ENCODE peak calls at places on chromosomes 3 and 15, in four cellular contexts. K is breast epithelium, O is sigmoid colon, J is spleen. N is an unnamed sample. For H3K4me1, the result is how much of the 10 kb centered on the place peaks cover.

GRCh38 chr15:26294062-26294689 is 431.0 kb upstream of the ATP10A start:
- DNase-seq in J (no peak), K (no peak), O (no peak), N (no peak)

GRCh38 chr3:58135712-58136543 is 74.8 kb downstream of the DNASE1L3 start:
- DNase-seq in O (no peak), K (no peak), J (peak), N (no peak)

GRCh38 chr3:165814380-165814779 is 22.8 kb downstream of the BCHE start:
- DNase-seq in K (no peak), J (no peak), O (no peak), N (no peak)

GRCh38 chr3:172629470-172629869 is 81.4 kb downstream of the NCEH1 start:
- DNase-seq in O (no peak), K (no peak), J (no peak), N (no peak)

GRCh38 chr15:66939451-66940023 is 125.9 kb upstream of the SMAD3 start:
- DNase-seq in O (peak), J (no peak), K (no peak), N (no peak)

GRCh38 chr3:134486577-134487041 is 752 bp downstream of the CEP63 start:
- DNase-seq in O (no peak), K (no peak), J (no peak), N (no peak)

GRCh38 chr15:97995192-97995591 is 34.7 kb downstream of the ARRDC4 start:
- DNase-seq in K (no peak), J (no peak), O (no peak), N (no peak)

GRCh38 chr15:31365655-31366127 is 39.1 kb downstream of the KLF13 start:
- DNase-seq in O (peak), J (peak), K (peak), N (peak)

GRCh38 chr3:62084558-62084957 is 288.8 kb downstream of the FEZF2 start:
- DNase-seq in O (no peak), K (no peak), J (no peak), N (no peak)

GRCh38 chr15:91849749-91850161 is 3.8 kb upstream of the SLCO3A1 start:
- DNase-seq in J (no peak), O (no peak), K (no peak), N (no peak)

GRCh38 chr3:37129871-37130270 is 44.5 kb downstream of the LRRFIP2 start:
- DNase-seq in J (no peak), K (no peak), O (no peak), N (no peak)

GRCh38 chr3:127791221-127791913 is 30.9 kb downstream of the MGLL start:
- DNase-seq in O (peak), K (no peak), J (peak), N (peak)

GRCh38 chr15:69610858-69611257 is 158.2 kb downstream of the RPLP1 start:
- DNase-seq in J (no peak), K (no peak), O (no peak), N (no peak)

GRCh38 chr3:148955544-148956346 is 35.6 kb upstream of the GYG1 start:
- DNase-seq in J (no peak), O (peak), K (no peak), N (peak)

GRCh38 chr3:128188326-128188725 is 35.0 kb downstream of the EEFSEC start:
- DNase-seq in O (no peak), J (no peak), K (no peak), N (no peak)

GRCh38 chr3:11186771-11187170 is 32.5 kb downstream of the HRH1 start:
- DNase-seq in J (no peak), O (no peak), K (no peak), N (no peak)

GRCh38 chr3:57009367-57009766 is 51.1 kb upstream of the SPATA12 start:
- DNase-seq in K (no peak), J (no peak), O (peak), N (no peak)

GRCh38 chr3:58256511-58256910 is 18.9 kb downstream of the ABHD6 start:
- DNase-seq in K (no peak), J (no peak), O (no peak), N (no peak)

GRCh38 chr3:186790261-186790981 is 7.0 kb downstream of the EIF4A2 start:
- DNase-seq in O (no peak), K (no peak), J (no peak), N (no peak)

GRCh38 chr3:47161983-47162694 is 1.8 kb downstream of the SETD2 start:
- DNase-seq in J (no peak), K (no peak), O (no peak), N (no peak)

GRCh38 chr3:174197416-174197815 is 661.7 kb upstream of the NAALADL2 start:
- DNase-seq in J (no peak), K (no peak), O (no peak), N (no peak)

GRCh38 chr3:9248232-9249191 is 934 bp downstream of the SRGAP3 start:
- DNase-seq in O (no peak), K (no peak), J (no peak), N (peak)

GRCh38 chr3:11085078-11085840 is 69.0 kb upstream of the HRH1 start:
- DNase-seq in J (no peak), O (no peak), K (no peak), N (no peak)

GRCh38 chr15:56496635-56497034 is 31.7 kb upstream of the MNS1 start:
- DNase-seq in O (no peak), J (no peak), K (no peak), N (peak)

GRCh38 chr15:44296625-44297524 is 8.4 kb downstream of the GOLM2 start:
- DNase-seq in J (no peak), O (no peak), K (no peak), N (peak)

GRCh38 chr3:46609074-46609735 is 3.1 kb upstream of the FAM240A start:
- DNase-seq in K (no peak), J (no peak), O (no peak), N (no peak)

GRCh38 chr15:48330855-48331795 is at the start of gene DUT:
- DNase-seq in K (peak), J (peak), O (peak), N (peak)

GRCh38 chr3:63328386-63328785 is 50.3 kb downstream of the SYNPR start:
- DNase-seq in K (no peak), O (no peak), J (no peak), N (no peak)

GRCh38 chr15:25250906-25251622 is 187.8 kb downstream of the UBE3A start:
- DNase-seq in O (peak), K (peak), J (peak), N (no peak)

GRCh38 chr15:87597346-87598052 is 659.0 kb downstream of the NTRK3 start:
- DNase-seq in J (no peak), K (no peak), O (no peak), N (no peak)

GRCh38 chr15:78004919-78005634 is 72.4 kb downstream of the TBC1D2B start:
- DNase-seq in K (no peak), J (no peak), O (peak), N (peak)

GRCh38 chr15:77032647-77033416 is 37.9 kb downstream of the PSTPIP1 start:
- DNase-seq in J (peak), K (peak), O (peak), N (no peak)

GRCh38 chr3:183698318-183698731 is 728 bp downstream of the YEATS2 start:
- DNase-seq in J (peak), K (no peak), O (peak), N (no peak)

GRCh38 chr3:1551741-1552140 is 458.9 kb downstream of the CNTN6 start:
- DNase-seq in O (no peak), J (no peak), K (no peak), N (no peak)

GRCh38 chr3:13358051-13358450 is 62.1 kb downstream of the NUP210 start:
- DNase-seq in J (no peak), O (no peak), K (no peak), N (no peak)

GRCh38 chr3:119469378-119470189 is 821 bp downstream of the POGLUT1 start:
- DNase-seq in J (no peak), O (no peak), K (no peak), N (no peak)

GRCh38 chr3:66831931-66832330 is 166.2 kb upstream of the KBTBD8 start:
- DNase-seq in K (no peak), J (no peak), O (no peak), N (no peak)

GRCh38 chr3:170602556-170602955 is 16.7 kb upstream of the SLC7A14 start:
- DNase-seq in O (no peak), K (no peak), J (no peak), N (no peak)

GRCh38 chr3:170598091-170598502 is 12.2 kb upstream of the SLC7A14 start:
- DNase-seq in K (no peak), J (no peak), O (no peak), N (no peak)

GRCh38 chr3:170603770-170604510 is 18.1 kb upstream of the SLC7A14 start:
- DNase-seq in K (no peak), J (no peak), O (no peak), N (no peak)

GRCh38 chr3:170599083-170599482 is 13.2 kb upstream of the SLC7A14 start:
- DNase-seq in O (no peak), K (no peak), J (no peak), N (no peak)

GRCh38 chr3:170599995-170600624 is 14.2 kb upstream of the SLC7A14 start:
- DNase-seq in K (no peak), J (no peak), O (no peak), N (no peak)
- TF ChIP-seq POLR2AphosphoS5 in K (no peak), J (no peak), O (no peak), N (no peak)

DNA sequence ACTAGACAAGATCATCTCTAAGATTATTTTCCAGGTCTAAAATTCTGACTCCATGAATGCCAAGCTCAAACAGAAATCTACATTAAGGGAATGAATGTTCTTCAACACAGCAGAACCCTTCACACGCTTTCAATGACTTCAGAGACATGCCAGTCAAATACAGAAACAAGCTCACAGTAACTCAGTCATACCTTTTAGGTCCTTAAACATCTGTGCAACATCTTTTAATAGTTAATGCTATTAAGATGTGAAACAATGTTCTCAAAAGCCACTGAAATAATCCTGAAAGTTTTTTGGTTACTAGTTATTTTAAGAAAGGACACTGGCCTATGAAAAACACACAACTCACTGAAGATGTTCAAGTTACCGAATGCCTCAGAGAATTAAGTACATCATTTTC is 2.5 kb downstream of the DLG1 start:
- DNase-seq in O (no peak), J (no peak), K (no peak), N (no peak)
- H3K27ac ChIP-seq in O (no peak), J (no peak), K (no peak), N (no peak)

DNA sequence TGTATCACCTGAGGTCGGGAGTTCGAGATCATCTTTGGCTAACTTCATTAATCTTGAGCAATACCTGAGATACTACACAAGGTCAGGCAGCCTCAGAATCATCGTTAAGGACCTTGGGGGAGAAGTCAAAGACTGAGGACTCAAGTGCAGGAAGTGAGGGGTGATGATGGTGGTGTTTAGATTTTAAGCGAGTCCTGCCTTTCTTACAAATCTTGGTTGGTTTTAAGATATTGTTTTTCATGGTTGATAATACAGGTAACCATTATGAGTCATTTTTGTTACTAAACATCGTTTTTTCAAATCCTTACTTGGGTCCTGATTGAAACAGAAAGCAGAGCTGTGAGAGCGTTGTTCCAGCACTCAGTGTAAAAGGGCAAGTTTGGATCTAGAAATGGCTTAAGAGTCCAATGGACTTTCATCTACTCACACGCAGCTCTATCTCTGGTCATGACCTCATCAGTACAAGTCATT is 4.1 kb downstream of the RASGRP1 start:
- DNase-seq in K (no peak), O (no peak), J (no peak), N (no peak)
- H3K4me1 ChIP-seq in K (under half), O (under half), J (under half), N (under half)

GRCh38 chr3:129626744-129627349 is 20.4 kb upstream of the PLXND1 start:
- DNase-seq in J (peak), O (peak), K (peak), N (peak)
- TF ChIP-seq POLR2AphosphoS5 in J (peak), O (peak), K (peak), N (no peak)

DNA sequence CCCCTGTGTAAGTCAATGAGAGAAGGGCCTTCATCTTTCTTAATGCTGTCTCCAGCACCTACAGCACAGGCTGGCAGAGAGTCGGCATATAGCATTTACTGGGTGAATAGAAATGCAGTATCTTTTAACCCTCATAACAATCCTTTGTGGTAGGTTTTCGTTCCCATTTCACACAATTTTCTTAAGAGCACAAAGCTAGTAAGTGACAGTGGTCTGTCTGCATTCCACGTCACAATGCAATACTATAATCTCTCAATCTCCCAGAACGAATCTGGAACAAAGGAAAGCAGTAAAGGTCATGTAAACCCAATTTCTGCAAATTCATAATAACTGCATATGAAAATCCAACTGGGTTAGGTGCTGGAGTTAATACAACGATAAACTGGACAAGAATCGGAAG is 1.4 kb upstream of the ZFAND6 start:
- DNase-seq in K (no peak), O (no peak), J (no peak), N (no peak)
- H3K27ac ChIP-seq in K (no peak), O (no peak), J (no peak), N (no peak)

GRCh38 chr3:122000936-122001605 is 21.0 kb downstream of the ILDR1 start:
- DNase-seq in J (no peak), K (no peak), O (no peak), N (no peak)

GRCh38 chr3:121998588-121999473 is 23.2 kb downstream of the ILDR1 start:
- DNase-seq in O (no peak), J (no peak), K (no peak), N (no peak)

GRCh38 chr3:122001892-122002291 is 20.2 kb downstream of the ILDR1 start:
- DNase-seq in K (no peak), O (no peak), J (no peak), N (no peak)

GRCh38 chr3:121998030-121998580 is 23.9 kb downstream of the ILDR1 start:
- DNase-seq in J (no peak), K (no peak), O (no peak), N (no peak)

GRCh38 chr3:121999931-122000330 is 22.1 kb downstream of the ILDR1 start:
- DNase-seq in O (no peak), K (no peak), J (no peak), N (no peak)
- H3K4me1 ChIP-seq in O (under half), K (under half), J (under half), N (under half)

GRCh38 chr15:75842722-75843617 is at the start of gene UBE2Q2:
- DNase-seq in J (peak), O (peak), K (peak), N (peak)
- TF ChIP-seq POLR2AphosphoS5 in J (no peak), O (no peak), K (no peak), N (no peak)

GRCh38 chr3:51985063-51985462 is 1.7 kb downstream of the ACY1 start:
- DNase-seq in O (no peak), J (no peak), K (no peak), N (no peak)
- H3K27ac ChIP-seq in O (no peak), J (peak), K (no peak), N (no peak)

GRCh38 chr3:187920871-187921270 is 175.6 kb upstream of the BCL6 start:
- DNase-seq in J (no peak), O (peak), K (no peak), N (no peak)

GRCh38 chr3:187921391-187921790 is 176.1 kb upstream of the BCL6 start:
- DNase-seq in O (no peak), K (no peak), J (no peak), N (no peak)

GRCh38 chr3:187925326-187925725 is 180.1 kb upstream of the BCL6 start:
- DNase-seq in O (no peak), J (no peak), K (no peak), N (no peak)

GRCh38 chr3:187924651-187925050 is 179.4 kb upstream of the BCL6 start:
- DNase-seq in O (no peak), K (no peak), J (no peak), N (no peak)

GRCh38 chr3:187922704-187923393 is 177.6 kb upstream of the BCL6 start:
- DNase-seq in K (no peak), J (no peak), O (no peak), N (no peak)
- H3K4me1 ChIP-seq in K (under half), J (under half), O (under half), N (under half)